ENCODE peak calls at places on chromosomes 7 and 10, in six cellular contexts. T is hepatic stellate cell; I is NCI-H1092 treated with DMSO at 0.1 percent for 48 hours; M is stimulated activated CD4-positive, alpha-beta T cell treated with anti-CD3 and anti-CD28 coated beads, TNF-alpha, amount 100 ng/mL, for 24 hours; F is activated CD4-positive, alpha-beta T cell treated with anti-CD3 and anti-CD28 coated beads for 24 hours; C is fibroblast of gingiva. G is an unnamed sample.
A peak's percentile ranks its signal among the peaks of the same experiment; 100 is the strongest.

GRCh38 chr10:47381427-47382379 is 2.4 kb downstream of the ZNF488 start:
- DNase-seq in I (no peak), F (no peak), C (no peak), T (no peak), M (no peak), G (no peak)

GRCh38 chr10:118373786-118374185 is 31.7 kb upstream of the FAM204A start:
- DNase-seq in F (no peak), C (peak; percentile 12), I (no peak), M (no peak), T (peak; percentile 27), G (no peak)

GRCh38 chr10:29805134-29805691 is 170.4 kb upstream of the SVIL start:
- DNase-seq in C (peak; percentile 77), I (no peak), M (no peak), F (no peak), T (no peak), G (no peak)

GRCh38 chr10:132542086-132542775 is 4.6 kb downstream of the INPP5A start:
- DNase-seq in M (no peak), I (no peak), C (no peak), T (no peak), F (no peak), G (no peak)

GRCh38 chr7:98354511-98355249 is 46.2 kb downstream of the BAIAP2L1 start:
- DNase-seq in T (peak; percentile 78), F (no peak), M (no peak), I (no peak), C (peak; percentile 61), G (peak; percentile 84)

GRCh38 chr10:6667679-6668270 is 87.7 kb upstream of the PRKCQ start:
- DNase-seq in T (peak; percentile 5), I (no peak), M (peak; percentile 36), F (peak; percentile 32), C (peak; percentile 24), G (peak; percentile 36)

GRCh38 chr7:55214707-55215106 is 150.4 kb upstream of the LANCL2 start:
- DNase-seq in I (no peak), F (no peak), T (peak; percentile 62), C (no peak), M (no peak), G (no peak)

GRCh38 chr10:70418229-70418628 is 14.3 kb downstream of the EIF4EBP2 start:
- DNase-seq in M (no peak), F (no peak), I (no peak), C (no peak), T (peak; percentile 70), G (peak; percentile 38)

GRCh38 chr10:89301231-89301630 is 615 bp upstream of the IFIT2 start:
- DNase-seq in F (no peak), T (no peak), I (no peak), C (peak; percentile 52), M (no peak), G (peak; percentile 49)

GRCh38 chr10:50417906-50418697 is 166.8 kb upstream of the ASAH2 start:
- DNase-seq in M (no peak), T (peak; percentile 85), C (peak; percentile 82), I (no peak), F (peak; percentile 32), G (peak; percentile 84)

GRCh38 chr10:24272374-24272773 is 63.4 kb downstream of the KIAA1217 start:
- DNase-seq in F (no peak), C (no peak), T (no peak), M (no peak), I (no peak), G (no peak)

GRCh38 chr10:35216303-35216905 is 89.8 kb downstream of the CREM start:
- DNase-seq in I (peak; percentile 24), T (no peak), M (no peak), F (no peak), C (no peak), G (peak; percentile 78)

GRCh38 chr7:150431839-150432658 is 18.4 kb upstream of the GIMAP8 start:
- DNase-seq in I (no peak), F (no peak), M (no peak), T (no peak), C (no peak), G (no peak)

GRCh38 chr7:103573479-103574058 is 127.6 kb upstream of the SLC26A5 start:
- DNase-seq in M (no peak), I (peak; percentile 69), C (peak; percentile 33), T (no peak), F (no peak), G (peak; percentile 44)

GRCh38 chr10:31134303-31134928 is 102.8 kb upstream of the ZNF438 start:
- DNase-seq in C (peak; percentile 47), I (peak; percentile 84), F (no peak), M (no peak), T (peak; percentile 44), G (peak; percentile 92)

GRCh38 chr7:76003351-76003750 is 9.0 kb upstream of the TMEM120A start:
- DNase-seq in M (no peak), C (no peak), T (no peak), F (no peak), I (no peak), G (no peak)

GRCh38 chr7:85479918-85480658 is 293.2 kb upstream of the SEMA3D start:
- DNase-seq in C (peak; percentile 94), M (no peak), T (no peak), I (no peak), F (no peak), G (no peak)

G was measured in lung microvascular endothelial cell.